ENCODE peak calls at places on chromosomes 1 and 21, in six cellular contexts. X is NCI-H1092; G is germinal center; P is iPS-NIHi11; D is stimulated activated naive CD8-positive, alpha-beta T cell treated with anti-CD3 and anti-CD28 coated beads, Interleukin-15, amount 100 ng/mL, for 72 hours; U is GOT3. O is an unnamed sample.

GRCh38 chr1:39995973-39996393 is 41.0 kb downstream of the MFSD2A start:
- DNase-seq in X (no peak), G (peak), P (no peak), D (no peak), U (no peak), O (no peak)

GRCh38 chr1:48405400-48405799 is 66.6 kb downstream of the SPATA6 start:
- DNase-seq in X (no peak), G (no peak), P (no peak), D (no peak), U (no peak), O (no peak)

GRCh38 chr1:171817511-171818265 is 23.6 kb upstream of the DNM3 start:
- DNase-seq in X (no peak), G (no peak), P (peak), D (peak), U (no peak), O (no peak)

GRCh38 chr1:157234705-157235273 is 96.6 kb upstream of the ETV3 start:
- DNase-seq in X (no peak), G (no peak), P (no peak), D (no peak), U (no peak), O (no peak)

GRCh38 chr1:47934243-47934805 is 62.9 kb downstream of the TRABD2B start:
- DNase-seq in X (no peak), G (no peak), P (peak), D (no peak), U (peak), O (no peak)

GRCh38 chr1:215568287-215568692 is 1.2 kb downstream of the KCTD3 start:
- DNase-seq in X (no peak), G (no peak), P (peak), D (no peak), U (no peak), O (no peak)

GRCh38 chr1:207922554-207922953 is 11.6 kb upstream of the CD34 start:
- DNase-seq in X (no peak), G (no peak), P (no peak), D (no peak), U (no peak), O (no peak)

GRCh38 chr1:19043579-19044443 is 87.3 kb upstream of the IFFO2 start:
- DNase-seq in X (no peak), G (no peak), P (no peak), D (no peak), U (no peak), O (peak)

GRCh38 chr21:26438976-26439375 is 134.1 kb downstream of the CYYR1 start:
- DNase-seq in X (no peak), G (no peak), P (no peak), D (no peak), U (no peak), O (no peak)

GRCh38 chr1:226737819-226738420 is 1.2 kb downstream of the ITPKB start:
- DNase-seq in X (no peak), G (no peak), P (peak), D (peak), U (no peak), O (peak)

GRCh38 chr1:82464362-82464931 is 663.7 kb downstream of the ADGRL2 start:
- DNase-seq in X (peak), G (no peak), P (peak), D (no peak), U (no peak), O (no peak)

GRCh38 chr1:153916297-153916696 is 6.5 kb downstream of the GATAD2B start:
- DNase-seq in X (no peak), G (no peak), P (no peak), D (no peak), U (no peak), O (no peak)

GRCh38 chr1:24641646-24642151 is 1.4 kb upstream of the SRRM1 start:
- DNase-seq in X (no peak), G (peak), P (no peak), D (peak), U (no peak), O (peak)

GRCh38 chr1:37721565-37721964 is 29.2 kb downstream of the CDCA8 start:
- DNase-seq in X (no peak), G (no peak), P (peak), D (no peak), U (no peak), O (no peak)

GRCh38 chr1:43530483-43531452 is at the start of gene PTPRF:
- DNase-seq in X (peak), G (peak), P (peak), D (no peak), U (no peak), O (no peak)

GRCh38 chr21:45736042-45736704 is 92.6 kb downstream of the PCBP3 start:
- DNase-seq in X (no peak), G (no peak), P (no peak), D (no peak), U (no peak), O (no peak)

GRCh38 chr1:223136086-223136485 is 7.0 kb downstream of the TLR5 start:
- DNase-seq in X (no peak), G (no peak), P (peak), D (no peak), U (no peak), O (no peak)

GRCh38 chr1:170305777-170306299 is 160.1 kb downstream of the NTMT2 start:
- DNase-seq in X (no peak), G (no peak), P (no peak), D (no peak), U (no peak), O (no peak)